ENCODE peak calls at places on chromosome 14, in four cellular contexts. One of them, this sample, is unnamed.
A peak's percentile ranks its signal among the peaks of the same experiment; 100 is the strongest.

GRCh38 chr14:74302160-74302628 is 540 bp downstream of the ABCD4 start:
- DNase-seq in hepatic stellate cell: peak; percentile 60
- DNase-seq in sciatic nerve: no peak
- DNase-seq in NCI-H345: peak; percentile 44
- DNase-seq in this sample: peak; percentile 35

GRCh38 chr14:104603623-104604401 is 760 bp downstream of the TMEM179 start:
- DNase-seq in hepatic stellate cell: no peak
- DNase-seq in sciatic nerve: peak; percentile 48
- DNase-seq in NCI-H345: peak; percentile 34
- DNase-seq in this sample: no peak

GRCh38 chr14:31717294-31718085 is 156.3 kb downstream of the NUBPL start:
- DNase-seq in hepatic stellate cell: no peak
- DNase-seq in sciatic nerve: no peak
- DNase-seq in NCI-H345: no peak
- DNase-seq in this sample: no peak

GRCh38 chr14:25055998-25056687 is 6.2 kb upstream of the STXBP6 start:
- DNase-seq in hepatic stellate cell: no peak
- DNase-seq in sciatic nerve: no peak
- DNase-seq in NCI-H345: no peak
- DNase-seq in this sample: no peak

GRCh38 chr14:104514156-104514848 is 65.3 kb upstream of the C14orf180 start:
- DNase-seq in hepatic stellate cell: no peak
- DNase-seq in sciatic nerve: no peak
- DNase-seq in NCI-H345: no peak
- DNase-seq in this sample: no peak

GRCh38 chr14:51877807-51878206 is 17.4 kb downstream of the GNG2 start:
- DNase-seq in hepatic stellate cell: no peak
- DNase-seq in sciatic nerve: no peak
- DNase-seq in NCI-H345: no peak
- DNase-seq in this sample: no peak

GRCh38 chr14:95553141-95553540 is 18.3 kb downstream of the GLRX5 start:
- DNase-seq in hepatic stellate cell: no peak
- DNase-seq in sciatic nerve: no peak
- DNase-seq in NCI-H345: no peak
- DNase-seq in this sample: no peak

GRCh38 chr14:50972734-50973133 is 28.5 kb upstream of the PYGL start:
- DNase-seq in hepatic stellate cell: no peak
- DNase-seq in sciatic nerve: no peak
- DNase-seq in NCI-H345: no peak
- DNase-seq in this sample: no peak

GRCh38 chr14:91649930-91650329 is 82.0 kb downstream of the CATSPERB start:
- DNase-seq in hepatic stellate cell: peak; percentile 32
- DNase-seq in sciatic nerve: no peak
- DNase-seq in NCI-H345: peak; percentile 19
- DNase-seq in this sample: no peak

GRCh38 chr14:103016071-103016470 is 41.3 kb downstream of the CDC42BPB start:
- DNase-seq in hepatic stellate cell: no peak
- DNase-seq in sciatic nerve: peak; percentile 58
- DNase-seq in NCI-H345: no peak
- DNase-seq in this sample: no peak

GRCh38 chr14:63475761-63476160 is 67.4 kb downstream of the PPP2R5E start:
- DNase-seq in hepatic stellate cell: no peak
- DNase-seq in sciatic nerve: no peak
- DNase-seq in NCI-H345: no peak
- DNase-seq in this sample: no peak

GRCh38 chr14:65137648-65138317 is 35.5 kb upstream of the MAX start:
- DNase-seq in hepatic stellate cell: no peak
- DNase-seq in sciatic nerve: no peak
- DNase-seq in NCI-H345: no peak
- DNase-seq in this sample: no peak

GRCh38 chr14:55327179-55327578 is 56.0 kb downstream of the FBXO34 start:
- DNase-seq in hepatic stellate cell: no peak
- DNase-seq in sciatic nerve: no peak
- DNase-seq in NCI-H345: no peak
- DNase-seq in this sample: no peak

GRCh38 chr14:69288001-69288771 is 28.2 kb downstream of the GALNT16 start:
- DNase-seq in hepatic stellate cell: peak; percentile 24
- DNase-seq in sciatic nerve: peak; percentile 70
- DNase-seq in NCI-H345: no peak
- DNase-seq in this sample: no peak

GRCh38 chr14:68957688-68958248 is 21.3 kb downstream of the ACTN1 start:
- DNase-seq in hepatic stellate cell: no peak
- DNase-seq in sciatic nerve: no peak
- DNase-seq in NCI-H345: no peak
- DNase-seq in this sample: no peak

GRCh38 chr14:101763941-101764709 is 2.6 kb downstream of the PPP2R5C start:
- DNase-seq in hepatic stellate cell: no peak
- DNase-seq in sciatic nerve: no peak
- DNase-seq in NCI-H345: no peak
- DNase-seq in this sample: no peak

GRCh38 chr14:91358654-91359210 is 58.9 kb downstream of the CCDC88C start:
- DNase-seq in hepatic stellate cell: no peak
- DNase-seq in sciatic nerve: no peak
- DNase-seq in NCI-H345: no peak
- DNase-seq in this sample: no peak

GRCh38 chr14:92040431-92041040 is 677 bp upstream of the TRIP11 start:
- DNase-seq in hepatic stellate cell: peak; percentile 43
- DNase-seq in sciatic nerve: no peak
- DNase-seq in NCI-H345: peak; percentile 55
- DNase-seq in this sample: peak; percentile 1

GRCh38 chr14:105899657-105900397 is 373.4 kb downstream of the TMEM121 start:
- DNase-seq in hepatic stellate cell: no peak
- DNase-seq in sciatic nerve: no peak
- DNase-seq in NCI-H345: no peak
- DNase-seq in this sample: no peak

GRCh38 chr14:52863339-52863700 is 71.9 kb upstream of the GNPNAT1 start:
- DNase-seq in hepatic stellate cell: no peak
- DNase-seq in sciatic nerve: no peak
- DNase-seq in NCI-H345: no peak
- DNase-seq in this sample: no peak

GRCh38 chr14:59280961-59281360 is 92.5 kb downstream of the DAAM1 start:
- DNase-seq in hepatic stellate cell: no peak
- DNase-seq in sciatic nerve: no peak
- DNase-seq in NCI-H345: no peak
- DNase-seq in this sample: no peak

GRCh38 chr14:79285263-79285662 is 926.0 kb downstream of the DIO2 start:
- DNase-seq in hepatic stellate cell: no peak
- DNase-seq in sciatic nerve: no peak
- DNase-seq in NCI-H345: no peak
- DNase-seq in this sample: no peak

GRCh38 chr14:76779221-76780057 is 18.2 kb downstream of the VASH1 start:
- DNase-seq in hepatic stellate cell: no peak
- DNase-seq in sciatic nerve: no peak
- DNase-seq in NCI-H345: no peak
- DNase-seq in this sample: no peak

GRCh38 chr14:53355581-53356112 is 202.5 kb upstream of the DDHD1 start:
- DNase-seq in hepatic stellate cell: no peak
- DNase-seq in sciatic nerve: no peak
- DNase-seq in NCI-H345: peak; percentile 66
- DNase-seq in this sample: no peak

GRCh38 chr14:29846339-29847129 is 81.1 kb downstream of the PRKD1 start:
- DNase-seq in hepatic stellate cell: no peak
- DNase-seq in sciatic nerve: no peak
- DNase-seq in NCI-H345: peak; percentile 49
- DNase-seq in this sample: no peak